ENCODE peak calls at places on chromosomes 2 and 18, in four cellular contexts. T is HFF-Myc, L is testis, K is fibroblast of mammary gland. O is an unnamed sample.

GRCh38 chr2:106843001-106843909 is 42.7 kb downstream of the ST6GAL2 start:
- DNase-seq in T (no peak), L (no peak), K (no peak), O (no peak)

GRCh38 chr18:50401334-50401733 is 26.5 kb downstream of the SKA1 start:
- DNase-seq in T (no peak), L (no peak), K (no peak), O (no peak)

GRCh38 chr2:46171996-46172546 is 125.1 kb upstream of the EPAS1 start:
- DNase-seq in T (no peak), L (no peak), K (no peak), O (no peak)

GRCh38 chr2:44392338-44392943 is 30.7 kb downstream of the CAMKMT start:
- DNase-seq in T (peak), L (peak), K (peak), O (peak)

GRCh38 chr2:231910771-231911170 is 15.4 kb downstream of the NPPC start:
- DNase-seq in T (no peak), L (no peak), K (no peak), O (no peak)

GRCh38 chr2:11285499-11285898 is 58.9 kb downstream of the ROCK2 start:
- DNase-seq in T (no peak), L (no peak), K (no peak), O (no peak)

GRCh38 chr2:100285011-100285410 is 37.3 kb downstream of the LONRF2 start:
- DNase-seq in T (no peak), L (no peak), K (no peak), O (no peak)

GRCh38 chr2:157784169-157784822 is 91.8 kb downstream of the ACVR1 start:
- DNase-seq in T (no peak), L (no peak), K (peak), O (no peak)

GRCh38 chr18:56083889-56084288 is 495.9 kb upstream of the TCF4 start:
- DNase-seq in T (no peak), L (no peak), K (no peak), O (no peak)

GRCh38 chr18:62844850-62845643 is 129.7 kb downstream of the PHLPP1 start:
- DNase-seq in T (no peak), L (no peak), K (no peak), O (no peak)

GRCh38 chr2:53769318-53769945 is 1.8 kb downstream of the CHAC2 start:
- DNase-seq in T (no peak), L (no peak), K (no peak), O (no peak)
- H3K4me3 ChIP-seq in T (peak), L (no peak), K (no peak), O (no peak)

GRCh38 chr2:218892693-218893348 is 12.2 kb downstream of the WNT10A start:
- DNase-seq in T (no peak), L (peak), K (peak), O (peak)
- TF ChIP-seq CTCF in T (peak), L (no peak), K (peak), O (peak)

GRCh38 chr18:37252854-37253396 is 312.7 kb downstream of the CELF4 start:
- DNase-seq in T (no peak), L (no peak), K (no peak), O (no peak)
- H3K4me3 ChIP-seq in T (no peak), L (no peak), K (no peak), O (no peak)

GRCh38 chr18:75170022-75170789 is 38.7 kb downstream of the PTGR3 start:
- DNase-seq in T (no peak), L (no peak), K (no peak), O (no peak)
- TF ChIP-seq CTCF in T (no peak), L (no peak), K (no peak), O (no peak)